ENCODE peak calls at places on chromosome 6, in four cellular contexts. O is IMR-90, Y is K562, F is GM12878. I is an unnamed sample.

GRCh38 chr6:27866370-27867050 is 45.7 kb downstream of the OR2B2 start:
- DNase-seq in O (peak), Y (peak), F (peak), I (peak)

GRCh38 chr6:81766482-81767069 is 14.1 kb upstream of the TENT5A start:
- DNase-seq in O (peak), F (no peak), Y (no peak), I (peak)

GRCh38 chr6:130035211-130035610 is 16.8 kb downstream of the L3MBTL3 start:
- DNase-seq in O (peak), F (no peak), Y (peak), I (no peak)

GRCh38 chr6:164336455-164336854 is 921.9 kb downstream of the QKI start:
- DNase-seq in O (no peak), Y (peak), F (no peak), I (no peak)

GRCh38 chr6:35327349-35328027 is 14.9 kb upstream of the PPARD start:
- DNase-seq in Y (peak), O (peak), F (no peak), I (peak)

GRCh38 chr6:18897350-18897749 is 510.2 kb downstream of the RNF144B start:
- DNase-seq in Y (no peak), F (no peak), O (no peak), I (no peak)

GRCh38 chr6:155194399-155194798 is 69.4 kb upstream of the CLDN20 start:
- DNase-seq in Y (no peak), O (no peak), F (no peak), I (no peak)

GRCh38 chr6:73182021-73182607 is 43.2 kb downstream of the KHDC1L start:
- DNase-seq in Y (no peak), O (peak), F (no peak), I (no peak)

GRCh38 chr6:152295346-152295745 is 341.8 kb downstream of the SYNE1 start:
- DNase-seq in O (peak), Y (no peak), F (no peak), I (no peak)

GRCh38 chr6:56335733-56336132 is 88.4 kb upstream of the COL21A1 start:
- DNase-seq in F (no peak), Y (no peak), O (peak), I (peak)

GRCh38 chr6:104540743-104541142 is 319.0 kb downstream of the HACE1 start:
- DNase-seq in Y (no peak), F (no peak), O (peak), I (no peak)

GRCh38 chr6:125749112-125749863 is at the start of gene HEY2:
- DNase-seq in O (peak), Y (peak), F (peak), I (peak)

GRCh38 chr6:75331134-75331533 is 46.5 kb upstream of the TMEM30A start:
- DNase-seq in O (peak), Y (no peak), F (no peak), I (no peak)

GRCh38 chr6:37919417-37920157 is 100.1 kb downstream of the ZFAND3 start:
- DNase-seq in F (no peak), Y (no peak), O (peak), I (no peak)

GRCh38 chr6:27177454-27178000 is 70.0 kb upstream of the PRSS16 start:
- DNase-seq in Y (peak), O (peak), F (no peak), I (peak)

GRCh38 chr6:162708971-162709370 is 18.6 kb downstream of the PRKN start:
- DNase-seq in Y (no peak), O (no peak), F (no peak), I (no peak)

GRCh38 chr6:167567142-167568033 is 242.5 kb downstream of the TTLL2 start:
- DNase-seq in F (no peak), O (no peak), Y (no peak), I (no peak)

GRCh38 chr6:83417880-83418663 is 12.8 kb downstream of the ME1 start:
- DNase-seq in F (no peak), O (peak), Y (peak), I (peak)

GRCh38 chr6:106574729-106575458 is 54.4 kb downstream of the RTN4IP1 start:
- DNase-seq in Y (peak), F (no peak), O (peak), I (no peak)

GRCh38 chr6:125671323-125671722 is 78.1 kb upstream of the HEY2 start:
- DNase-seq in Y (no peak), O (no peak), F (no peak), I (no peak)

GRCh38 chr6:53615633-53616449 is 49.7 kb downstream of the KLHL31 start:
- DNase-seq in F (no peak), O (peak), Y (peak), I (peak)

GRCh38 chr6:106369739-106370138 is 9.2 kb downstream of the CRYBG1 start:
- DNase-seq in O (no peak), Y (no peak), F (no peak), I (no peak)

DNA sequence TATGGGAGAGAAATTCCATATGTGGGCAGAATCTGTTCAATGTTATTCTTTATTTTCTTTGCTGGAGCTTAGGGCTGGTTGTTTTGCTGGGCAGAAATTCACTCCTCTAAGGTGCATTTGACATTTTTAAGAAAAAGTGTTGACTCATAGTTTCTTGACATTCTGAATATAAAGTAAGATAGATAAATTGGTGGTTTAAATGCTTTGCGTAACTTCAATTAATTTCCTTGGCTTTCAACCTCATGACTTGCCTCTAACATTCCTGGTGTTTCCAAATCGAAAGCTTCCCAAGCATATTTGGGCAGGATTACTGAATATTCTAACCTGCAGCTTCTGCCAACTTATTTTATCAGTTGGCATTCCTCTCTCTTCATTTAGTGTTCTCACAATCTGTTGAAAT is 718.7 kb upstream of the ADGRB3 start:
- DNase-seq in O (no peak), Y (no peak), F (no peak), I (no peak)
- TF ChIP-seq RCOR1 in O (no peak), Y (no peak), F (no peak), I (no peak)

GRCh38 chr6:41428995-41429417 is 93.6 kb downstream of the NCR2 start:
- DNase-seq in Y (no peak), O (peak), F (no peak), I (no peak)
- TF ChIP-seq BHLHE40 in Y (no peak), O (no peak), F (no peak), I (no peak)

GRCh38 chr6:156563710-156564109 is 213.5 kb upstream of the ARID1B start:
- DNase-seq in F (no peak), O (no peak), Y (no peak), I (no peak)
- TF ChIP-seq RAD21 in F (no peak), O (no peak), Y (no peak), I (no peak)

DNA sequence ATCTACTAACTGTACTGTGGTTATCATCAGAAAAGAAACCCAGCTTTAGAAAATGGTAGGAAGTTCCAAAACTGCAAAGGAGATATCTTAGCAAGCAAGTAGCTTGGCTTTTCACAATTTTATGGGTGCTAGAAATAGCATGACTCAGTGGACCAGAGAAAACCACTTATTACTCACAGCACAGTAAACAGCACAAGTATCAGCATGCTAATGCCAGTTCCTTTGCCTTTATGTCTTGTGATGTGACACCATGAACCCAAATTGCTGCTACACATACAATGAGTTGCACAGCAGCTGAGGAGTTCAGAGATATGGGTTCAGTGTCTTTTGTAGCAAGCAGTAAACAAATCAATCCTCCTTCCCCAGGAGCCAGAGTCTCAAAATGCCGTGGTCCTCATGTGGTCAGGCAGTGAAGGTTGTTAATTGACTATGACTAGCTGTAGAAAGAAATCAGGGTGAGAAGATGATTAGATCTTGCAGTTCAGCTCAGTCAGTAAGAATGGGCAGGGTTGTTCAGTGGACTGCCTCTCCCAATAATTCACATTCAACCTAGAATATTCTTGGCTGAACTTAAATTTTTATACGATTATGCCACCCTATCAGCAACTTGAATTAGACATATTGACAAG is 73.3 kb downstream of the OPRM1 start:
- DNase-seq in F (no peak), O (no peak), Y (no peak), I (no peak)
- TF ChIP-seq RCOR1 in F (no peak), O (no peak), Y (no peak), I (no peak)

DNA sequence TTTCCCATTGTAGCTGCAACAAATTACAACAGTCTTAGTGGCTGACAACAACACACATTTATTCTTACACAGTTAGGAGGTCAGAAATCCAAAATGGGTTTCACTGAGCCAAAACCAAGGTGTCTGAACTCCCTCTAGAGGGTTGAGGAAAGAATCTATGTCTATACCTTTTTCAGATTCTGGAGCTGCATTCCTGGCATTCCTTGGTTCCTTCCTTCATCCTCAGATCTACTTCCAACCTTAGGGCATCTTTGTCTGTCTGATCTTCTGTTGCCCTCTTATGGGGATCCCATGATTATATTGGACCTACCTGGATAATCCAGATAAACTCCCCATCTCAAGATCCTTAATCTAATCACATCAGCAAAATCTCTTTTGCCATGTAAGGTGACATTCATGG is 540.9 kb upstream of the MAP3K7 start:
- DNase-seq in F (no peak), Y (no peak), O (no peak), I (no peak)
- TF ChIP-seq BHLHE40 in F (no peak), Y (no peak), O (no peak), I (no peak)

GRCh38 chr6:5752282-5752681 is 254.4 kb downstream of the NRN1 start:
- DNase-seq in F (no peak), Y (peak), O (peak), I (no peak)
- TF ChIP-seq RAD21 in F (no peak), Y (no peak), O (no peak), I (no peak)

DNA sequence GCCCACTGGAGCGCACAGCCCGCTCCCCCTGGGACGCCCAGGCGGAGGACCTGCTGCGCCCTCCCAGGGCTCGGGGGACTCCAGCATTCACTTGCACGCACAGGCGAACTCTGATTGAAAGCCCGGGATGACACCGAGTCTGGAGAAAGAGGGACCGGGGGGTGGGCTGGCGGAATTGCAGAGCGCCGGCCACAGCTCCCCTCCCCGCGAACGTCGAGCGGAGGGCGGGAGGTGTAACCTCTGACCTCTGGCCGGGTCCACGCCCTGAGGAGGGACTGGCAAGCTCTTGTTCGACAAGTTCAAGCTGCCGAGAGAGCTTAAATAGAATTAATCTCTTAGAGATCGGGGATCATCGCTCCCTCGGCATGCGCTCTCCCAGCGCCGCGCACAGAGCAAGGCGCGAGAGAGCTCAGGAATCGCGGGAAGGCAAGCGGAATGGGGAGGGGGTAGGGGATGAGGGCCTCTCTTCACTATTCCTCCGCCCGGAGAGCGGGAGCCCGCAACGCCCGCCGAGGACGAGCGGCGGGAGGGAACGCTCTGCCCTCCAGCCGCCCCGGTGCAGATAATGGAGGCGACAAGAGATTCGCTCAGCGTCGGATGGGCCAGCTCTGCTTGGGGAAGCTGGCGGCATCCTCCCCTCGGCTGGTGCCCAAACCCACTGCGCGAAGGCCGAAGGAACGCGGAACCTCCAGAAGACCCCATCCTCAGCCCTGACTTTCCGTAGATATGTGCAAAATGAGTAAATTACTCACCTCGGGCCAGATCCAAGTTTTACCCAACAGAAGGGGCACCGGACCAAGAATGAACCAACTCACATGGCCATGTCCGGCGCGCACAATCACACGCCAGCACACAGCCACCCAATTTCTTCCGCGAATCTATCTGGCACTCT is 761 bp upstream of the NR2E1 start:
- DNase-seq in Y (no peak), O (no peak), F (no peak), I (no peak)
- TF ChIP-seq RCOR1 in Y (no peak), O (no peak), F (no peak), I (no peak)

DNA sequence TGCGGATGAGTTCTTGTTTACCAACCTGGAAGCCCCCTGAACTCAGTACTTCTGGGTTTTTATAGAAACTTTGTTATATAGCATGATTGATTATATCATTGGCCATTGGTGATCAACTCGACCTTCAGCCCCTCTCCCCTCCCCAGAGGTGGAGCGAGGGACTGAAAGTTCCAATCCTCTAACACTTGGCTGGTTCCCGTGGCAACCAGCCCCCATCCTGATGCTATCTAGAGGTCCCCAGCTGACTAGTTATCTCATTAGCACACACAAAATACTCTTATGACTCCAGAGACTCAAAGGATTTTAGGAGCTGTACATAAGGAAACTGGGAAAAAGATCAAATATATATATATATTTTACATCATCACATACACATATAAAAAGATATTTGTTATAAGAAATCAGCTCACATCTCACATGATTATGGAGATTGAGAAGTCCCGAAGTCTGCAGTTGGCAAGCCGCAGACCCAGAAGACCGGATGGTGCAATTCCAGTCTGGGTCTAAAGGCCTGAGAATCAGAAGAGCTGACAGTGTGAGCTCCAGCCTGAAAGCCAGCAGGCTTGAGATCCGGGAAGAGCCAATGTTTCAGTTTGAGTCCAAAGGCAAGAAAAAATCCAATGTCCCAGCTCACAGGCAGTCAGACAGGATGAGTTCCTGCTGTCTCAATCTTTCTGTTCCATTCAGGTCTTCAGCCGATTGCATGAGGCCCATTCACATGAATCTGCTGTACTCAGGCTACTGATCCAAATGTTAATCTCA is 179.3 kb upstream of the DTNBP1 start:
- DNase-seq in F (no peak), O (no peak), Y (no peak), I (no peak)
- TF ChIP-seq BHLHE40 in F (no peak), O (no peak), Y (no peak), I (no peak)

GRCh38 chr6:151242420-151242841 is 2.7 kb downstream of the AKAP12 start:
- DNase-seq in Y (no peak), O (no peak), F (no peak), I (no peak)

GRCh38 chr6:151240861-151241642 is 1.3 kb downstream of the AKAP12 start:
- DNase-seq in F (no peak), O (peak), Y (no peak), I (peak)

GRCh38 chr6:151241853-151242252 is 2.1 kb downstream of the AKAP12 start:
- DNase-seq in Y (no peak), O (no peak), F (no peak), I (no peak)

GRCh38 chr6:151239603-151240035 is at the start of gene AKAP12:
- DNase-seq in Y (no peak), O (peak), F (no peak), I (no peak)

GRCh38 chr6:151240036-151240685 is 394 bp downstream of the AKAP12 start:
- DNase-seq in Y (peak), O (peak), F (no peak), I (peak)
- TF ChIP-seq RAD21 in Y (no peak), O (no peak), F (no peak), I (no peak)

GRCh38 chr6:44494011-44494501 is 106.5 kb downstream of the CDC5L start:
- DNase-seq in Y (peak), F (no peak), O (peak), I (peak)

GRCh38 chr6:44493593-44493992 is 106.1 kb downstream of the CDC5L start:
- DNase-seq in O (no peak), F (no peak), Y (no peak), I (no peak)

GRCh38 chr6:44496705-44497369 is 109.3 kb downstream of the CDC5L start:
- DNase-seq in O (no peak), Y (no peak), F (no peak), I (no peak)

GRCh38 chr6:44493132-44493531 is 105.6 kb downstream of the CDC5L start:
- DNase-seq in O (no peak), F (no peak), Y (no peak), I (no peak)

GRCh38 chr6:44495036-44495901 is 107.8 kb downstream of the CDC5L start:
- DNase-seq in Y (no peak), O (no peak), F (no peak), I (no peak)
- TF ChIP-seq RCOR1 in Y (no peak), O (no peak), F (no peak), I (no peak)